ENCODE peak calls at places on chromosome 14, in nine cellular contexts. F, D, O, M, Z, N, B, H and W are unnamed samples.

GRCh38 chr14:49203676-49204075 is 382.5 kb downstream of the RPS29 start:
- DNase-seq in M (no peak), F (no peak), O (no peak), Z (no peak), H (no peak), B (no peak), N (no peak), D (no peak), W (no peak)

GRCh38 chr14:36771256-36771655 is 109.6 kb downstream of the PAX9 start:
- DNase-seq in D (no peak), M (no peak), O (no peak), B (no peak), H (no peak), N (no peak), F (no peak), Z (no peak), W (no peak)

GRCh38 chr14:104119119-104119699 is 19.2 kb upstream of the KIF26A start:
- DNase-seq in N (no peak), B (no peak), H (no peak), F (no peak), M (no peak), Z (no peak), O (peak; percentile 62), D (no peak), W (no peak)

GRCh38 chr14:105136401-105137322 is 31.9 kb downstream of the JAG2 start:
- DNase-seq in B (no peak), F (peak; percentile 5), M (no peak), Z (no peak), N (peak; percentile 55), D (no peak), O (peak; percentile 72), H (no peak), W (no peak)

GRCh38 chr14:61963926-61964325 is 201.7 kb downstream of the SNAPC1 start:
- DNase-seq in N (no peak), O (no peak), B (no peak), D (no peak), F (no peak), H (peak; percentile 10), Z (no peak), M (no peak), W (no peak)

GRCh38 chr14:103721334-103722120 is 5.9 kb downstream of the ZFYVE21 start:
- DNase-seq in N (no peak), H (peak; percentile 84), D (no peak), Z (no peak), F (no peak), M (no peak), O (no peak), B (no peak), W (no peak)

GRCh38 chr14:68501621-68502052 is 291.2 kb downstream of the ZFP36L1 start:
- DNase-seq in B (peak; percentile 68), D (no peak), M (no peak), H (no peak), O (no peak), Z (no peak), N (no peak), F (peak; percentile 71), W (no peak)

GRCh38 chr14:76413962-76414665 is 38.2 kb downstream of the ESRRB start:
- DNase-seq in D (no peak), O (no peak), Z (no peak), H (no peak), M (no peak), F (no peak), B (no peak), N (peak; percentile 46), W (no peak)

GRCh38 chr14:96565811-96566210 is 63.6 kb downstream of the PAPOLA start:
- DNase-seq in F (no peak), D (no peak), M (no peak), H (no peak), O (no peak), Z (no peak), B (no peak), N (no peak), W (no peak)

GRCh38 chr14:88473791-88474190 is 81.0 kb downstream of the PTPN21 start:
- DNase-seq in B (no peak), D (no peak), H (no peak), Z (peak; percentile 26), O (no peak), F (no peak), N (no peak), M (no peak), W (no peak)

GRCh38 chr14:37526992-37527391 is 68.1 kb downstream of the FOXA1 start:
- DNase-seq in D (no peak), F (no peak), O (no peak), B (no peak), Z (no peak), H (no peak), N (no peak), M (no peak), W (no peak)

GRCh38 chr14:54567224-54567633 is 301 bp downstream of the SAMD4A start:
- DNase-seq in F (no peak), D (no peak), N (peak; percentile 76), B (no peak), H (no peak), M (no peak), Z (peak; percentile 74), O (peak; percentile 66), W (peak; percentile 32)

DNA sequence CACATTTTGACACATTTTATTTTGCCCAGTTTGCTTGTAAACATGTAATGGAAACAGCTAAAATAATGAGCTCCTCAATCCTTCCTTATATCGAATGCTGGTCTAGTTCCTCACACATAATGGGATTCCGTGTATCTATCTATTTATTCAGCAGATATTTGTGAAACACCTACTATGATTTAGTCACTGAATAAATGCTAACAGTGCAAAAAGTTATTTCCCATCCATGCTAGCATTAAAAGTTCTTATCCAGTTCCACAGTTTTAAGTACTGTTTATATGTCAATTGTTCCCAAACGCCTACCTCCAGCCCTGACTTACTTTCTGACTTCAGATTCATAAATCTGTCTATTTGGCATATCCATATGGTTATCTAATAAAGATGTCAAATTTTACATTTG is 1788.7 kb upstream of the FLRT2 start:
- DNase-seq in O (no peak), F (no peak), H (no peak), B (no peak), Z (no peak), M (no peak), N (no peak), D (no peak), W (no peak)
- H3K4me3 ChIP-seq in O (no peak overlapping the region), F (no peak overlapping the region), H (no peak overlapping the region), B (no peak overlapping the region), Z (no peak overlapping the region), M (no peak overlapping the region), N (no peak overlapping the region), D (no peak overlapping the region), W (no peak overlapping the region)

DNA sequence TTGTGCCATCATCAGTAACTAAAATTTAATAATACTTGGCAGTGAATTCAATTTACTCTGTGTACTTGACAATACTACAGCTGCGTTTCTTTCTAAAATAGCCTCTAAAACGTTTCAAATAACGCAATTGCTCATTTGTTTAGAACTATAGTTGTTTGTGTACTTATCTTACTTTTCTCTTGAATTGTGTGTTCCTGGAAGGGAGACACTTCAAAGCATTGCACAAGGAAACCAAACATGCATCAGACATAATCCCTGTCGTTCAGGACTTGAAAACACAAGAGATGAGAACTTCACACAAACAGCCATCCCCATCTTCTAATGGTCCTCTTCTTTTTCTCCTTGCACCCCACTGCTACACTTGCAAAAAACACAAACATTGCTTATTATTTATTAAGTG is 38.4 kb downstream of the PTGER2 start:
- DNase-seq in D (peak; percentile 42), N (no peak), B (no peak), F (no peak), Z (no peak), H (no peak), M (no peak), O (no peak), W (no peak)
- H3K4me1 ChIP-seq in D (peaks cover 73% of the 10 kb centered on the region), N (no peaks in the 10 kb centered on the region), B (peaks cover 6% of the 10 kb centered on the region), F (no peaks in the 10 kb centered on the region), Z (no peaks in the 10 kb centered on the region), H (peaks cover 71% of the 10 kb centered on the region), M (no peaks in the 10 kb centered on the region), O (peaks cover 50% of the 10 kb centered on the region), W (no peaks in the 10 kb centered on the region)

DNA sequence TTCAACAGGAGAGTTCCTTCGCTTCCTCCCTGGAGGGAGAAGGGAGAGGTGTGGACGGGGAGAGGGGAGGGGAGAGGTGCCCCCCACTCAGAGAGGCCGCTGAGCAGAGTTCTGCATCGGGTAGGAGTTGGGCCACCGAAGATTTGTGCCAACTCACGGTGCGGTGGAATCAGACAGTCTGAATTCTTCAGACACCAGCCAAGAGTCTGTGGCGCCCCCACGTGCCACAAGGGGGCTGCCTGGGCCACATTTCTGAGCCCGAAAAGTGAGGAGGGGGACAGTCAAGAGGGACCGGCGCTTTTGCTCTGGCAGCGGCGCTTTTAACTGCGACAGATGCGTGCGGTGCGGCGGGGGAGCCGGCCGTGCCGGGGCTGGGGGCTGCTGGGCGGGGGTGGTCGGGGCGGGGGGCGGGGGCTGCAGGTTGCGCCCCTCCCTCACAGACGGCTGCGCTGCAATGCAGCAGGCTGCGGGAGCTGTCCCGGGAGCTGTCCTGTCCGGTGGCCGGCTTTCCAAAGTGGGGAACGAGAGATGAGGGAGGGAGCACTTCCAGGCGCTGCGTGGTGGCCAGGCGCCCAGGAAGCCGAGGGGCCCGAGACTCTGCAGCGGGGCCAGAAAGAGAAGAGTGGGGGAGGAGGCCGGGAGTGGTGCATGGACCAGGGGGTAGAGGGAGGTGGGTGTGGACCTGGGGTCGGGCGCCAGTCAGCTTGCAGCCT is 941 bp upstream of the RTL1 start:
- DNase-seq in B (no peak), F (peak; percentile 14), O (peak; percentile 52), H (peak; percentile 13), D (peak; percentile 34), M (no peak), N (peak; percentile 88), Z (peak; percentile 82), W (no peak)
- H3K4me3 ChIP-seq in B (no peak overlapping the region), F (no peak overlapping the region), O (no peak overlapping the region), H (no peak overlapping the region), D (no peak overlapping the region), M (peak overlapping the region; percentile 40), N (peak overlapping the region; percentile 64), Z (peak overlapping the region; percentile 15), W (no peak overlapping the region)

GRCh38 chr14:50529288-50530179 is 2.8 kb downstream of the MAP4K5 start:
- DNase-seq in H (peak; percentile 61), M (no peak), N (no peak), B (no peak), D (no peak), Z (peak; percentile 31), O (no peak), F (no peak), W (no peak)
- H3K4me1 ChIP-seq in H (peaks cover 52% of the 10 kb centered on the region), M (no peaks in the 10 kb centered on the region), N (peaks cover 28% of the 10 kb centered on the region), B (peaks cover 41% of the 10 kb centered on the region), D (peaks cover 46% of the 10 kb centered on the region), Z (peaks cover 6% of the 10 kb centered on the region), O (peaks cover 21% of the 10 kb centered on the region), F (peaks cover 13% of the 10 kb centered on the region), W (peaks cover 20% of the 10 kb centered on the region)

DNA sequence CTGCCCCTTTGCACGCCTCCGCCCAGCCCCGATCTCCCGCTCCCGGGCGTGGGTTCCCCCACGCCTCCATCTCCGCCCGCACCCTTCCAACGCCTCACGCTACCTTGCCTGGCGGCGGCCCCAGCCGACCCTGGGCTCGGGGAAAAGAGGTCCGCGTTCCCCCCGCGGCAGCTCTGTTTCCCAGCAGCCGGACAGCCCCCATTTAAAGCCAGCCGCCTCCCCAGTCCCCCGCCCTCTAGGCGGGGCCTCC is at the start of gene PRIMA1:
- DNase-seq in N (no peak), B (no peak), Z (no peak), O (no peak), D (no peak), F (no peak), M (no peak), H (no peak), W (no peak)
- H3K4me3 ChIP-seq in N (peak within 1 kb of the TSS; percentile 86), B (no peak within 1 kb of the TSS), Z (peak within 1 kb of the TSS; percentile 64), O (peak within 1 kb of the TSS; percentile 52), D (no peak within 1 kb of the TSS), F (no peak within 1 kb of the TSS), M (peak within 1 kb of the TSS; percentile 80), H (peak within 1 kb of the TSS; percentile 63), W (peak within 1 kb of the TSS; percentile 48)